ENCODE peak calls at places on chromosomes 2 and 18, in seven cellular contexts. F is H1, W is IMR-90, H is mesendoderm, D is H9, L is trophoblast cell, S is mesenchymal stem cell. G is an unnamed sample.

GRCh38 chr2:134008837-134009236 is 245.0 kb upstream of the MGAT5 start:
- DNase-seq in D (no peak), S (no peak), H (peak; percentile 30), W (peak; percentile 17), L (no peak), F (no peak), G (no peak)

GRCh38 chr2:20231632-20232031 is 6.7 kb upstream of the SDC1 start:
- DNase-seq in L (peak; percentile 98), H (peak; percentile 89), D (peak; percentile 84), S (no peak), F (peak; percentile 72), W (peak; percentile 76), G (no peak)

GRCh38 chr2:27583390-27583915 is 611 bp downstream of the ZNF512 start:
- DNase-seq in S (peak; percentile 40), L (no peak), H (no peak), D (no peak), F (no peak), W (peak; percentile 24), G (no peak)

GRCh38 chr2:32502941-32503340 is 124.9 kb upstream of the TTC27 start:
- DNase-seq in F (no peak), S (no peak), H (no peak), L (no peak), D (no peak), W (no peak), G (no peak)

GRCh38 chr2:130776550-130776949 is 21.2 kb downstream of the AMER3 start:
- DNase-seq in F (no peak), W (no peak), L (peak; percentile 29), S (no peak), D (peak; percentile 38), H (peak; percentile 71), G (no peak)

GRCh38 chr2:177547122-177547521 is 154.5 kb downstream of the AGPS start:
- DNase-seq in H (no peak), S (no peak), W (no peak), L (no peak), F (no peak), D (no peak), G (no peak)

GRCh38 chr2:124661558-124661957 is 636.5 kb downstream of the CNTNAP5 start:
- DNase-seq in S (no peak), F (no peak), L (no peak), D (no peak), W (no peak), H (no peak), G (no peak)

GRCh38 chr18:6955304-6955703 is 162.3 kb downstream of the LAMA1 start:
- DNase-seq in L (no peak), F (no peak), D (no peak), S (no peak), W (no peak), H (no peak), G (no peak)

GRCh38 chr2:31886700-31887099 is 124.1 kb downstream of the MEMO1 start:
- DNase-seq in H (peak; percentile 79), W (no peak), D (peak; percentile 66), S (peak; percentile 21), F (no peak), L (no peak), G (peak; percentile 3)

GRCh38 chr2:195656131-195656858 is 731 bp upstream of the SLC39A10 start:
- DNase-seq in H (no peak), W (peak; percentile 8), F (no peak), L (no peak), S (no peak), D (no peak), G (no peak)

GRCh38 chr2:159044804-159045286 is 76.4 kb downstream of the TANC1 start:
- DNase-seq in D (no peak), H (peak; percentile 72), W (no peak), S (no peak), L (no peak), F (peak; percentile 43), G (no peak)

GRCh38 chr2:20626698-20627471 is 24.0 kb downstream of the HS1BP3 start:
- DNase-seq in H (no peak), S (no peak), F (no peak), W (no peak), D (no peak), L (no peak), G (no peak)

GRCh38 chr2:48619526-48619925 is 1.9 kb downstream of the GTF2A1L start:
- DNase-seq in L (peak; percentile 68), W (no peak), F (no peak), D (no peak), H (no peak), S (no peak), G (no peak)

GRCh38 chr18:6578686-6579085 is 150.8 kb upstream of the ARHGAP28 start:
- DNase-seq in H (peak; percentile 64), S (no peak), W (no peak), F (no peak), D (no peak), L (no peak), G (no peak)

GRCh38 chr2:174259981-174260380 is 11.6 kb upstream of the OLA1 start:
- DNase-seq in W (peak; percentile 85), F (no peak), D (no peak), L (no peak), H (no peak), S (peak; percentile 80), G (no peak)

GRCh38 chr2:195343540-195343939 is 313.5 kb upstream of the SLC39A10 start:
- DNase-seq in W (no peak), D (no peak), H (no peak), S (no peak), F (no peak), L (no peak), G (no peak)

GRCh38 chr18:79949571-79950439 is 1.6 kb downstream of the SLC66A2 start:
- DNase-seq in D (peak; percentile 4), F (no peak), S (no peak), L (no peak), H (no peak), W (no peak), G (no peak)

GRCh38 chr18:63488160-63488559 is 11.4 kb downstream of the SERPINB5 start:
- DNase-seq in S (no peak), L (no peak), W (no peak), D (no peak), H (no peak), F (no peak), G (no peak)
- H3K18ac ChIP-seq in S (no peak overlapping the region), L (no peak overlapping the region), W (no peak overlapping the region), D (no peak overlapping the region), H (no peak overlapping the region), F (no peak overlapping the region), G (no peak overlapping the region)

DNA sequence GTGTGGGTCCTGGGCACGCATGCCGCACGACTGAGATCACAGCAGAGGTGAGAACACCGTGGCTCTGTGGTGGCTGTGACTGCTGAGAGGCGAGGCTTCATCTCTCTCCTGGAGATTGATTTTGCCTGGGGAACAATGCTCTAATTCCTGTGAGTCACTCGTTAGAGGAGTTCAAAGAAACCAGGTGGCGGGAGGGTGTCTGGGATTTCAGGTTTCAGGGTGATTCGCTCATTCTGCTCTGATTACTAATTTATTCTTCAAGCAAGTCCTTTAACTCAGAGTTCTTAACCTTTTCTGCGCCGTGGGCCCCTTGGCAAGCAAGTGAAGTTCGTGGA is 56.3 kb downstream of the GLI2 start:
- DNase-seq in F (no peak), L (peak; percentile 29), H (peak; percentile 88), W (peak; percentile 31), D (no peak), S (no peak), G (no peak)
- H3K18ac ChIP-seq in F (peak overlapping the region; percentile 88), L (no peak overlapping the region), H (no peak overlapping the region), W (no peak overlapping the region), D (no peak overlapping the region), S (peak overlapping the region; percentile 61), G (no peak overlapping the region)

DNA sequence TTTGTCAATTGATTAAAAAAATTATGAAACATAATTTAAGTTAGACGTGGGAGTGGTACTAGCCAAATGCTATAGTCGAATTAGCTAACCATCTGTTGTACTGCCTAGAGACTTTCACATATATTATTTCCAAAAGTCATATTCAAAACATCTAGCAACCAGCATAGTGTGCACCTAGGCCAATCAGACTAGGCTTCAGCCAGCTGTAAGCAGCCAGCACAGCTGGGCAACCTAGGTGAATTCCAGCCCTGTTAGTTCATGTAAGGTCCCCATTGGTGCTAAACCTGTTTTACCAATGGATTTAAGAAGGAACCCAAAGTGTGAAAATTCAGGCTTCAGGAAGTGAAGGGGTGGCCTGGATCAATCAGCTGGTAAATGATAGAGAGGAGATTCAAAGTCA is 144.3 kb downstream of the BCL2 start:
- DNase-seq in W (no peak), F (no peak), S (no peak), D (no peak), L (peak; percentile 39), H (no peak), G (no peak)
- H3K18ac ChIP-seq in W (no peak overlapping the region), F (no peak overlapping the region), S (no peak overlapping the region), D (no peak overlapping the region), L (no peak overlapping the region), H (no peak overlapping the region), G (no peak overlapping the region)

DNA sequence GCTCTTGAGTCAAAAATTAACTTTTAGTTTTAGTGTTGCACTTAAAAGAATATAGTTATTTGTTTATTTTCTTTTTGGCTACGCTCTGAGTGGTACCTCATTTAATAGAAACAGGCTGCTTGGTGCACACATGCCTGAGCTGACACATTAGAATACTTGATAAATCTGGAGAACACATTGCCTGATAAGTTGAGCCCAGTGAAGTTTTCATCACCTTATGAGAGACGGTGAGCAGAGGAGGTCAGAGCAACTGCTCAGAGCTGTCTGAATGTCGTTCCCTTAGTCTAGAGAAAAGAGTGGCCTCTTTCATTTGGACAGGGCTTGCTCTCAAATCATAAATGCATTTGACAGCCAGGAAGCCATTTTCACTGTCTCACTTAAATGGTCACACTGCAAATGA is 715.9 kb downstream of the MBD2 start:
- DNase-seq in W (no peak), F (no peak), S (no peak), H (no peak), L (no peak), D (no peak), G (no peak)
- H3K18ac ChIP-seq in W (no peak overlapping the region), F (no peak overlapping the region), S (no peak overlapping the region), H (no peak overlapping the region), L (no peak overlapping the region), D (no peak overlapping the region), G (no peak overlapping the region)

GRCh38 chr18:22171263-22171838 is 2.0 kb downstream of the GATA6 start:
- DNase-seq in W (no peak), H (no peak), S (no peak), L (no peak), D (peak; percentile 35), F (peak; percentile 67), G (no peak)
- H3K18ac ChIP-seq in W (no peak overlapping the region), H (peak overlapping the region; percentile 98), S (peak overlapping the region; percentile 59), L (no peak overlapping the region), D (no peak overlapping the region), F (no peak overlapping the region), G (peak overlapping the region; percentile 92)

DNA sequence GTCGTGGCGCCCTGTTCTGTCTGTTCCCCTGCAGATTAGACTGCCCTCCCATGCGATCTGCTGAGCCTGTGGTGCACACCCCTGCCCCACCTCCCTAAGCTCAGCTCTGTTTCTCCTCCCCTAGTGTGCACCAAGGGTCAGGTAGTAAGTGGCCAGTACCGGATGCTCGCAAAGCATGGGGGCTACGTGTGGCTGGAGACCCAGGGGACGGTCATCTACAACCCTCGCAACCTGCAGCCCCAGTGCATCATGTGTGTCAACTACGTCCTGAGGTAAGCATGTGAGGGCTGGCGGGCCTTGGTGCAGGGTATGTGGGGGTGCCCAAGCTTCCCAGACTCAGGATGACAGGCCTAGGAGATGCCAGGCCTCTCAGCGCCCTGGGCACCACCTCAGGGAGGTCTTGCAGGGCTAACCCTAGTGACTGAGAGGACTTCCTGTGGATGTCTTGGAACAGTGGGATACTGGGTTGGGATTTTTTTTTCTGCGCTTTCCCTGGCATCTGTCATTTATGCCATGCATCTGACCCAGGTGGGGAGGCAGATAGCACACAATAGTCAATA is 78.4 kb downstream of the EPAS1 start:
- DNase-seq in L (no peak), D (no peak), H (no peak), W (no peak), S (no peak), F (no peak), G (no peak)
- H3K18ac ChIP-seq in L (peak overlapping the region; percentile 16), D (no peak overlapping the region), H (no peak overlapping the region), W (no peak overlapping the region), S (no peak overlapping the region), F (no peak overlapping the region), G (peak overlapping the region; percentile 50)

G was measured in neuronal stem cell.